ENCODE peak calls at places on chromosomes 5 and 9, in seven cellular contexts. One of them, this sample, is unnamed.
A peak's percentile ranks its signal among the peaks of the same experiment; 100 is the strongest.

GRCh38 chr5:36276864-36277263 is 24.8 kb downstream of the RANBP3L start:
- DNase-seq in stomach: no peak
- DNase-seq in heart left ventricle: no peak
- DNase-seq in esophagus muscularis mucosa: no peak
- DNase-seq in H9: no peak
- DNase-seq in WERI-Rb-1: no peak
- DNase-seq in right atrium auricular region: no peak
- DNase-seq in this sample: no peak

GRCh38 chr9:107504585-107505455 is 15.3 kb upstream of the KLF4 start:
- DNase-seq in stomach: peak; percentile 79
- DNase-seq in heart left ventricle: no peak
- DNase-seq in esophagus muscularis mucosa: no peak
- DNase-seq in H9: no peak
- DNase-seq in WERI-Rb-1: no peak
- DNase-seq in right atrium auricular region: peak; percentile 81
- DNase-seq in this sample: peak; percentile 95

GRCh38 chr9:81474792-81475191 is 214.6 kb downstream of the TLE1 start:
- DNase-seq in stomach: no peak
- DNase-seq in heart left ventricle: no peak
- DNase-seq in esophagus muscularis mucosa: no peak
- DNase-seq in H9: no peak
- DNase-seq in WERI-Rb-1: no peak
- DNase-seq in right atrium auricular region: no peak
- DNase-seq in this sample: no peak

GRCh38 chr5:56029457-56029856 is 34.7 kb upstream of the IL6ST start:
- DNase-seq in stomach: no peak
- DNase-seq in heart left ventricle: no peak
- DNase-seq in esophagus muscularis mucosa: no peak
- DNase-seq in H9: no peak
- DNase-seq in WERI-Rb-1: no peak
- DNase-seq in right atrium auricular region: no peak
- DNase-seq in this sample: no peak

GRCh38 chr9:116589392-116590354 is 97.4 kb upstream of the TRIM32 start:
- DNase-seq in stomach: no peak
- DNase-seq in heart left ventricle: no peak
- DNase-seq in esophagus muscularis mucosa: no peak
- DNase-seq in H9: peak; percentile 77
- DNase-seq in WERI-Rb-1: peak; percentile 63
- DNase-seq in right atrium auricular region: no peak
- DNase-seq in this sample: no peak

GRCh38 chr5:72562717-72563116 is 55.5 kb upstream of the ZNF366 start:
- DNase-seq in stomach: no peak
- DNase-seq in heart left ventricle: no peak
- DNase-seq in esophagus muscularis mucosa: no peak
- DNase-seq in H9: no peak
- DNase-seq in WERI-Rb-1: no peak
- DNase-seq in right atrium auricular region: no peak
- DNase-seq in this sample: no peak

GRCh38 chr5:41414598-41414997 is 95.8 kb downstream of the PLCXD3 start:
- DNase-seq in stomach: no peak
- DNase-seq in heart left ventricle: no peak
- DNase-seq in esophagus muscularis mucosa: no peak
- DNase-seq in H9: no peak
- DNase-seq in WERI-Rb-1: no peak
- DNase-seq in right atrium auricular region: peak; percentile 82
- DNase-seq in this sample: peak; percentile 71

GRCh38 chr9:21434202-21435014 is 5.8 kb upstream of the IFNA1 start:
- DNase-seq in stomach: peak; percentile 63
- DNase-seq in heart left ventricle: peak; percentile 11
- DNase-seq in esophagus muscularis mucosa: no peak
- DNase-seq in H9: no peak
- DNase-seq in WERI-Rb-1: peak; percentile 48
- DNase-seq in right atrium auricular region: no peak
- DNase-seq in this sample: peak; percentile 38

GRCh38 chr9:21638104-21638503 is 156.0 kb upstream of the IFNE start:
- DNase-seq in stomach: no peak
- DNase-seq in heart left ventricle: no peak
- DNase-seq in esophagus muscularis mucosa: no peak
- DNase-seq in H9: peak; percentile 29
- DNase-seq in WERI-Rb-1: no peak
- DNase-seq in right atrium auricular region: no peak
- DNase-seq in this sample: no peak

GRCh38 chr9:112689341-112689740 is 28.6 kb downstream of the INIP start:
- DNase-seq in stomach: no peak
- DNase-seq in heart left ventricle: no peak
- DNase-seq in esophagus muscularis mucosa: no peak
- DNase-seq in H9: no peak
- DNase-seq in WERI-Rb-1: no peak
- DNase-seq in right atrium auricular region: no peak
- DNase-seq in this sample: no peak

GRCh38 chr9:13100914-13101572 is 178.4 kb downstream of the MPDZ start:
- DNase-seq in stomach: no peak
- DNase-seq in heart left ventricle: no peak
- DNase-seq in esophagus muscularis mucosa: no peak
- DNase-seq in H9: no peak
- DNase-seq in WERI-Rb-1: no peak
- DNase-seq in right atrium auricular region: no peak
- DNase-seq in this sample: no peak

GRCh38 chr5:10511741-10512640 is 51.9 kb upstream of the ANKRD33B start:
- DNase-seq in stomach: no peak
- DNase-seq in heart left ventricle: no peak
- DNase-seq in esophagus muscularis mucosa: no peak
- DNase-seq in H9: no peak
- DNase-seq in WERI-Rb-1: peak; percentile 92
- DNase-seq in right atrium auricular region: no peak
- DNase-seq in this sample: no peak

GRCh38 chr9:92242115-92242778 is 51.2 kb downstream of the IARS1 start:
- DNase-seq in stomach: no peak
- DNase-seq in heart left ventricle: no peak
- DNase-seq in esophagus muscularis mucosa: no peak
- DNase-seq in H9: no peak
- DNase-seq in WERI-Rb-1: no peak
- DNase-seq in right atrium auricular region: no peak
- DNase-seq in this sample: no peak
- TF ChIP-seq CTCF in stomach: no peak
- TF ChIP-seq CTCF in heart left ventricle: peak; percentile 26
- TF ChIP-seq CTCF in esophagus muscularis mucosa: no peak
- TF ChIP-seq CTCF in H9: peak; percentile 59
- TF ChIP-seq CTCF in WERI-Rb-1: peak; percentile 27
- TF ChIP-seq CTCF in right atrium auricular region: no peak
- TF ChIP-seq CTCF in this sample: peak; percentile 32

GRCh38 chr9:4424038-4424437 is 66.2 kb upstream of the SLC1A1 start:
- DNase-seq in stomach: no peak
- DNase-seq in heart left ventricle: no peak
- DNase-seq in esophagus muscularis mucosa: no peak
- DNase-seq in H9: no peak
- DNase-seq in WERI-Rb-1: no peak
- DNase-seq in right atrium auricular region: no peak
- DNase-seq in this sample: no peak
- H3K27ac ChIP-seq in stomach: no peak overlapping the region
- H3K27ac ChIP-seq in heart left ventricle: no peak overlapping the region
- H3K27ac ChIP-seq in esophagus muscularis mucosa: no peak overlapping the region
- H3K27ac ChIP-seq in H9: no peak overlapping the region
- H3K27ac ChIP-seq in WERI-Rb-1: no peak overlapping the region
- H3K27ac ChIP-seq in right atrium auricular region: no peak overlapping the region
- H3K27ac ChIP-seq in this sample: no peak overlapping the region

GRCh38 chr9:99824378-99825157 is 2.9 kb downstream of the NR4A3 start:
- DNase-seq in stomach: peak; percentile 64
- DNase-seq in heart left ventricle: peak; percentile 24
- DNase-seq in esophagus muscularis mucosa: peak; percentile 91
- DNase-seq in H9: peak; percentile 81
- DNase-seq in WERI-Rb-1: peak; percentile 47
- DNase-seq in right atrium auricular region: no peak
- DNase-seq in this sample: peak; percentile 38
- TF ChIP-seq CTCF in stomach: peak; percentile 40
- TF ChIP-seq CTCF in heart left ventricle: peak; percentile 9
- TF ChIP-seq CTCF in esophagus muscularis mucosa: peak; percentile 19
- TF ChIP-seq CTCF in H9: peak; percentile 85
- TF ChIP-seq CTCF in WERI-Rb-1: peak; percentile 57
- TF ChIP-seq CTCF in right atrium auricular region: no peak
- TF ChIP-seq CTCF in this sample: peak; percentile 47

GRCh38 chr5:68242743-68243142 is 27.2 kb downstream of the PIK3R1 start:
- DNase-seq in stomach: no peak
- DNase-seq in heart left ventricle: no peak
- DNase-seq in esophagus muscularis mucosa: no peak
- DNase-seq in H9: no peak
- DNase-seq in WERI-Rb-1: no peak
- DNase-seq in right atrium auricular region: no peak
- DNase-seq in this sample: no peak

GRCh38 chr5:68237715-68238114 is 22.2 kb downstream of the PIK3R1 start:
- DNase-seq in stomach: no peak
- DNase-seq in heart left ventricle: no peak
- DNase-seq in esophagus muscularis mucosa: no peak
- DNase-seq in H9: no peak
- DNase-seq in WERI-Rb-1: no peak
- DNase-seq in right atrium auricular region: no peak
- DNase-seq in this sample: no peak

GRCh38 chr5:68240771-68241170 is 25.2 kb downstream of the PIK3R1 start:
- DNase-seq in stomach: no peak
- DNase-seq in heart left ventricle: no peak
- DNase-seq in esophagus muscularis mucosa: no peak
- DNase-seq in H9: no peak
- DNase-seq in WERI-Rb-1: no peak
- DNase-seq in right atrium auricular region: no peak
- DNase-seq in this sample: no peak

GRCh38 chr5:68239485-68239884 is 23.9 kb downstream of the PIK3R1 start:
- DNase-seq in stomach: peak; percentile 63
- DNase-seq in heart left ventricle: peak; percentile 78
- DNase-seq in esophagus muscularis mucosa: peak; percentile 95
- DNase-seq in H9: no peak
- DNase-seq in WERI-Rb-1: no peak
- DNase-seq in right atrium auricular region: peak; percentile 89
- DNase-seq in this sample: no peak

DNA sequence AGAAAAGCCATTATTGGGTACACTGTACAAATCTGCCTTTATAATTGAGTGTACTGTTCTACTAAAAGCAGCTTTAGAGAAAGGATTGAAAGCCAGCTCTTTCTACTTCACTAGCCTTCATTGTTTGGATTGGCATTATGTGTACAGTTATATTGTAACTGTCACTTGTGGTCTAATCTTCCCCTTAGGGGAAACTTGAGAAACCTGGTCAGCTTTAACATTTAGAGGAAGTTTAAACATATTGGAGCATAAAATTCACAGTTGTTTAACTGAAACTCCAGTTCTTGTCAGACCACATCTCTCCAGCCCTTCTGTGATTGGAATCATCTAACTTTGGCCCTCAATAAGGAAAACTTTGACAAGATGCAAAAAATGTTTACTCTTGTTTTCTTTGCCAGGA is 24.6 kb downstream of the PIK3R1 start:
- DNase-seq in stomach: no peak
- DNase-seq in heart left ventricle: no peak
- DNase-seq in esophagus muscularis mucosa: no peak
- DNase-seq in H9: no peak
- DNase-seq in WERI-Rb-1: no peak
- DNase-seq in right atrium auricular region: no peak
- DNase-seq in this sample: no peak
- H3K27ac ChIP-seq in stomach: peak overlapping the region; percentile 61
- H3K27ac ChIP-seq in heart left ventricle: no peak overlapping the region
- H3K27ac ChIP-seq in esophagus muscularis mucosa: peak overlapping the region; percentile 61
- H3K27ac ChIP-seq in H9: no peak overlapping the region
- H3K27ac ChIP-seq in WERI-Rb-1: no peak overlapping the region
- H3K27ac ChIP-seq in right atrium auricular region: peak overlapping the region; percentile 58
- H3K27ac ChIP-seq in this sample: no peak overlapping the region

GRCh38 chr5:151094054-151094858 is 13.4 kb upstream of the TNIP1 start:
- DNase-seq in stomach: peak; percentile 48
- DNase-seq in heart left ventricle: no peak
- DNase-seq in esophagus muscularis mucosa: no peak
- DNase-seq in H9: no peak
- DNase-seq in WERI-Rb-1: no peak
- DNase-seq in right atrium auricular region: no peak
- DNase-seq in this sample: no peak

GRCh38 chr5:151092750-151093149 is 11.9 kb upstream of the TNIP1 start:
- DNase-seq in stomach: no peak
- DNase-seq in heart left ventricle: no peak
- DNase-seq in esophagus muscularis mucosa: no peak
- DNase-seq in H9: no peak
- DNase-seq in WERI-Rb-1: no peak
- DNase-seq in right atrium auricular region: no peak
- DNase-seq in this sample: peak; percentile 76

GRCh38 chr5:151094861-151095260 is 14.0 kb upstream of the TNIP1 start:
- DNase-seq in stomach: no peak
- DNase-seq in heart left ventricle: no peak
- DNase-seq in esophagus muscularis mucosa: no peak
- DNase-seq in H9: no peak
- DNase-seq in WERI-Rb-1: no peak
- DNase-seq in right atrium auricular region: no peak
- DNase-seq in this sample: no peak

GRCh38 chr5:151095341-151096000 is 14.6 kb upstream of the TNIP1 start:
- DNase-seq in stomach: peak; percentile 60
- DNase-seq in heart left ventricle: peak; percentile 49
- DNase-seq in esophagus muscularis mucosa: no peak
- DNase-seq in H9: no peak
- DNase-seq in WERI-Rb-1: peak; percentile 19
- DNase-seq in right atrium auricular region: no peak
- DNase-seq in this sample: no peak

DNA sequence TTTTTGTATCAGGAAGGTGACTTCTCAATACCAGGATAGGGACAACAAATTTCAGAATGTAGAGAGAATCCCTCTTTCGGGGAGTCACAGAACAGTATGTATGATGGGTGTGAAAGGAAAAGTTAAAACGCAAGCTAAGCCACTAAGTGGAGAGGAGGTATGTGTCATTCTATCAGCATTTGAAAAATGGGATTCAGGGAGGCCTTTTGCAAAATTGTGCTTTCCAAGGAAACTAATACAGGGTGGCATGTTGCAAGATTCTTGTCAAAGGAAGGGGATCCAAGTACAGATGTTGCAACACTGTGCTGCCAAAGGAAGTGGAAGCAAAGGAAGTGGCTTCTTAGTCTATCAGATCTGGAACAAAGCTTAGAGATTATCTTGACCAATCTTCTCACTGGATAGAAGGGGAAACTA is 12.6 kb upstream of the TNIP1 start:
- DNase-seq in stomach: no peak
- DNase-seq in heart left ventricle: no peak
- DNase-seq in esophagus muscularis mucosa: no peak
- DNase-seq in H9: no peak
- DNase-seq in WERI-Rb-1: no peak
- DNase-seq in right atrium auricular region: peak; percentile 79
- DNase-seq in this sample: peak; percentile 94
- TF ChIP-seq CTCF in stomach: no peak
- TF ChIP-seq CTCF in heart left ventricle: no peak
- TF ChIP-seq CTCF in esophagus muscularis mucosa: no peak
- TF ChIP-seq CTCF in H9: no peak
- TF ChIP-seq CTCF in WERI-Rb-1: no peak
- TF ChIP-seq CTCF in right atrium auricular region: no peak
- TF ChIP-seq CTCF in this sample: no peak

GRCh38 chr5:176869501-176870109 is 29.5 kb downstream of the HK3 start:
- DNase-seq in stomach: no peak
- DNase-seq in heart left ventricle: no peak
- DNase-seq in esophagus muscularis mucosa: no peak
- DNase-seq in H9: no peak
- DNase-seq in WERI-Rb-1: no peak
- DNase-seq in right atrium auricular region: no peak
- DNase-seq in this sample: no peak
- H3K27ac ChIP-seq in stomach: no peak overlapping the region
- H3K27ac ChIP-seq in heart left ventricle: no peak overlapping the region
- H3K27ac ChIP-seq in esophagus muscularis mucosa: no peak overlapping the region
- H3K27ac ChIP-seq in H9: no peak overlapping the region
- H3K27ac ChIP-seq in WERI-Rb-1: peak overlapping the region; percentile 34
- H3K27ac ChIP-seq in right atrium auricular region: no peak overlapping the region
- H3K27ac ChIP-seq in this sample: no peak overlapping the region